ENCODE peak calls at places on chromosomes 1 and 21, in six cellular contexts. S, H, Y, L, K and V are unnamed samples.

GRCh38 chr1:44611866-44612265 is 62.4 kb downstream of the TMEM53 start:
- DNase-seq in S (no peak), H (no peak), Y (no peak), L (no peak), K (no peak), V (no peak)

GRCh38 chr1:217272385-217272784 is 358.5 kb downstream of the GPATCH2 start:
- DNase-seq in S (no peak), H (no peak), Y (peak), L (no peak), K (no peak), V (no peak)

GRCh38 chr1:93814059-93814794 is 64.8 kb downstream of the DNTTIP2 start:
- DNase-seq in S (no peak), H (peak), Y (peak), L (peak), K (peak), V (peak)

GRCh38 chr1:30778156-30778978 is 20.8 kb upstream of the LAPTM5 start:
- DNase-seq in S (no peak), H (peak), Y (peak), L (no peak), K (no peak), V (peak)

GRCh38 chr21:20822559-20823133 is 175.6 kb upstream of the NCAM2 start:
- DNase-seq in S (no peak), H (no peak), Y (no peak), L (no peak), K (no peak), V (no peak)

GRCh38 chr1:151948506-151948905 is 39.2 kb upstream of the THEM4 start:
- DNase-seq in S (no peak), H (no peak), Y (no peak), L (no peak), K (no peak), V (no peak)

GRCh38 chr1:200323856-200324400 is 85.9 kb downstream of the ZNF281 start:
- DNase-seq in S (no peak), H (no peak), Y (peak), L (no peak), K (no peak), V (no peak)

GRCh38 chr1:201488817-201489581 is 17.9 kb downstream of the CSRP1 start:
- DNase-seq in S (peak), H (no peak), Y (peak), L (no peak), K (peak), V (no peak)

GRCh38 chr1:226979115-226979516 is 39.0 kb downstream of the COQ8A start:
- DNase-seq in S (no peak), H (no peak), Y (no peak), L (no peak), K (no peak), V (no peak)

GRCh38 chr1:36157973-36158826 is 2.2 kb downstream of the MAP7D1 start:
- DNase-seq in S (no peak), H (no peak), Y (no peak), L (no peak), K (no peak), V (no peak)

GRCh38 chr1:90579212-90579802 is 137.8 kb downstream of the BARHL2 start:
- DNase-seq in S (no peak), H (no peak), Y (peak), L (no peak), K (no peak), V (no peak)

GRCh38 chr1:247079141-247079874 is 697 bp upstream of the ZNF670 start:
- DNase-seq in S (no peak), H (no peak), Y (no peak), L (no peak), K (no peak), V (no peak)

GRCh38 chr1:145961425-145962156 is 2.8 kb downstream of the ANKRD34A start:
- DNase-seq in S (peak), H (peak), Y (peak), L (peak), K (peak), V (no peak)

GRCh38 chr1:152313319-152313801 is 11.7 kb downstream of the FLG start:
- DNase-seq in S (peak), H (no peak), Y (no peak), L (no peak), K (no peak), V (no peak)

GRCh38 chr21:39314155-39315027 is 959 bp upstream of the BRWD1 start:
- DNase-seq in S (no peak), H (peak), Y (peak), L (peak), K (peak), V (peak)

GRCh38 chr1:203135636-203136305 is 8.2 kb downstream of the ADORA1 start:
- DNase-seq in S (no peak), H (no peak), Y (no peak), L (no peak), K (no peak), V (no peak)

GRCh38 chr1:6025269-6026094 is 20.2 kb upstream of the KCNAB2 start:
- DNase-seq in S (peak), H (no peak), Y (no peak), L (no peak), K (no peak), V (no peak)

GRCh38 chr1:48214820-48215219 is 7.7 kb upstream of the SLC5A9 start:
- DNase-seq in S (no peak), H (peak), Y (no peak), L (no peak), K (no peak), V (peak)

GRCh38 chr1:172470149-172470548 is 26.3 kb upstream of the PIGC start:
- DNase-seq in S (no peak), H (no peak), Y (no peak), L (no peak), K (no peak), V (no peak)

GRCh38 chr1:79928901-79929300 is 922.4 kb upstream of the ADGRL4 start:
- DNase-seq in S (no peak), H (no peak), Y (no peak), L (no peak), K (no peak), V (no peak)

GRCh38 chr1:64841330-64842065 is 96.6 kb downstream of the RAVER2 start:
- DNase-seq in S (no peak), H (no peak), Y (no peak), L (no peak), K (no peak), V (no peak)

GRCh38 chr1:197400522-197400902 is 132.5 kb downstream of the CRB1 start:
- DNase-seq in S (no peak), H (no peak), Y (no peak), L (no peak), K (no peak), V (no peak)

GRCh38 chr1:10456661-10457060 is 6.8 kb downstream of the CORT start:
- DNase-seq in S (no peak), H (no peak), Y (no peak), L (no peak), K (no peak), V (no peak)

GRCh38 chr1:31931241-31932225 is 6.6 kb downstream of the PTP4A2 start:
- DNase-seq in S (no peak), H (no peak), Y (peak), L (no peak), K (no peak), V (no peak)

GRCh38 chr1:59477286-59477685 is 180.4 kb downstream of the FGGY start:
- DNase-seq in S (no peak), H (no peak), Y (no peak), L (no peak), K (no peak), V (no peak)

GRCh38 chr1:243495442-243496172 is 239.8 kb downstream of the SDCCAG8 start:
- DNase-seq in S (no peak), H (no peak), Y (peak), L (no peak), K (no peak), V (no peak)

GRCh38 chr1:6783956-6784559 is 1.2 kb upstream of the CAMTA1 start:
- DNase-seq in S (no peak), H (no peak), Y (no peak), L (no peak), K (no peak), V (no peak)

GRCh38 chr1:3169621-3170356 is 100.8 kb downstream of the PRDM16 start:
- DNase-seq in S (no peak), H (no peak), Y (no peak), L (no peak), K (no peak), V (peak)

GRCh38 chr1:27719286-27720251 is 6.2 kb upstream of the FAM76A start:
- DNase-seq in S (no peak), H (no peak), Y (peak), L (no peak), K (no peak), V (no peak)

GRCh38 chr21:15557925-15558324 is 171.9 kb upstream of the USP25 start:
- DNase-seq in S (no peak), H (no peak), Y (no peak), L (no peak), K (no peak), V (no peak)

GRCh38 chr1:154567386-154568164 is at the start of gene CHRNB2:
- DNase-seq in S (peak), H (peak), Y (peak), L (no peak), K (peak), V (peak)
- H3K4me3 ChIP-seq in S (no peak), H (no peak), Y (peak), L (peak), K (no peak), V (peak)

GRCh38 chr1:167554028-167554779 is 642 bp upstream of the CREG1 start:
- DNase-seq in S (no peak), H (no peak), Y (no peak), L (no peak), K (no peak), V (no peak)
- H3K27ac ChIP-seq in S (peak), H (peak), Y (peak), L (peak), K (peak), V (peak)

GRCh38 chr1:16162163-16162822 is 6.4 kb upstream of the EPHA2 start:
- DNase-seq in S (no peak), H (peak), Y (no peak), L (no peak), K (no peak), V (peak)
- H3K4me3 ChIP-seq in S (no peak), H (no peak), Y (no peak), L (no peak), K (no peak), V (no peak)

GRCh38 chr21:32382108-32382601 is 10.7 kb downstream of the URB1 start:
- DNase-seq in S (no peak), H (no peak), Y (no peak), L (no peak), K (no peak), V (no peak)
- H3K27ac ChIP-seq in S (no peak), H (no peak), Y (peak), L (no peak), K (peak), V (no peak)

GRCh38 chr1:211825990-211826389 is 4.6 kb downstream of the LPGAT1 start:
- DNase-seq in S (no peak), H (no peak), Y (peak), L (no peak), K (no peak), V (no peak)

GRCh38 chr1:211830055-211830329 is 571 bp downstream of the LPGAT1 start:
- DNase-seq in S (no peak), H (no peak), Y (no peak), L (no peak), K (no peak), V (no peak)

GRCh38 chr1:211830330-211831142 is at the start of gene LPGAT1:
- DNase-seq in S (peak), H (peak), Y (peak), L (peak), K (peak), V (peak)

GRCh38 chr1:211829343-211830054 is 1.1 kb downstream of the LPGAT1 start:
- DNase-seq in S (no peak), H (peak), Y (peak), L (no peak), K (peak), V (no peak)

GRCh38 chr1:211828584-211829342 is 1.8 kb downstream of the LPGAT1 start:
- DNase-seq in S (no peak), H (no peak), Y (no peak), L (no peak), K (no peak), V (no peak)
- H3K4me3 ChIP-seq in S (peak), H (peak), Y (peak), L (peak), K (peak), V (peak)

DNA sequence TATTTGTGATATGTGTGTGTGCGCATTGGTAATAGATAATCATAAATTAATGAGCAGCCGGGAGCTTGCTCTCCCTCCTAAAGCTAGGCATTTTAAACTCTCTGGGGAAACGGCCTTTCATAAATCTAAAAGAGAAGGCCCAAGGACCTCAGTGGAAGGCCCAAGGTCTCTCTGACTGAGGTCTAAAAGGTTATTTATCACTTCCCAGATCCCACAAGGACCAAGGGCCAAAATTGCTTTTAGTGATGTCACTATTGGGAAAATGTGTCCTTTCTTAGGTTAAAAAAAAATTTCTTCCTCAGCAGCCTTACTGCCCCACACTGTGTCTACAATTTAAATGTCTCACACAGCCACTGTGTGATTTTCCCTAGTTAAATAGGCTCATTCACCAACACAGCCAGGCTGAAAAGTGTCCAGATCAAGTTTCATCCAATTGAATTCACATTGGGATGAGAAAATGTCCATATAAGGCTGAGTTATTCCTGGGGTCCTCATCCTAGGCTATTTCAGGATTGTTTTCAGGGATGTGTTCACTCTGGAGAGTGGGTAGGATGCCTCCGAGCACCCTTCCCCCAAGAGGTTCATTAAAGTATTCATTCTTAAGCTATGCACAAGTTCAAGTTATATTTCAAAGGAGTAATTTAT is 46.1 kb downstream of the SLC44A3 start:
- DNase-seq in S (no peak), H (no peak), Y (peak), L (no peak), K (no peak), V (no peak)
- H3K27ac ChIP-seq in S (no peak), H (peak), Y (peak), L (peak), K (peak), V (peak)

GRCh38 chr1:212979340-212980122 is 29.2 kb downstream of the VASH2 start:
- DNase-seq in S (no peak), H (no peak), Y (no peak), L (peak), K (no peak), V (no peak)
- H3K4me3 ChIP-seq in S (no peak), H (no peak), Y (no peak), L (no peak), K (no peak), V (no peak)

GRCh38 chr1:220791959-220792358 is 5.2 kb downstream of the MTARC1 start:
- DNase-seq in S (no peak), H (no peak), Y (no peak), L (peak), K (peak), V (no peak)
- H3K27ac ChIP-seq in S (peak), H (no peak), Y (no peak), L (peak), K (peak), V (no peak)

GRCh38 chr1:77757066-77757584 is 2.5 kb downstream of the USP33 start:
- DNase-seq in S (no peak), H (no peak), Y (no peak), L (no peak), K (no peak), V (no peak)
- H3K4me3 ChIP-seq in S (no peak), H (no peak), Y (peak), L (no peak), K (no peak), V (no peak)

GRCh38 chr1:39694026-39694425 is 2.8 kb upstream of the HPCAL4 start:
- DNase-seq in S (no peak), H (no peak), Y (no peak), L (no peak), K (no peak), V (no peak)

GRCh38 chr1:39696448-39696847 is 5.2 kb upstream of the HPCAL4 start:
- DNase-seq in S (no peak), H (no peak), Y (no peak), L (no peak), K (no peak), V (no peak)

GRCh38 chr1:39691383-39692151 is at the start of gene HPCAL4:
- DNase-seq in S (peak), H (peak), Y (peak), L (peak), K (peak), V (peak)

GRCh38 chr1:39692152-39693064 is 1.2 kb upstream of the HPCAL4 start:
- DNase-seq in S (peak), H (no peak), Y (no peak), L (no peak), K (no peak), V (peak)

GRCh38 chr1:39695011-39695410 is 3.8 kb upstream of the HPCAL4 start:
- DNase-seq in S (no peak), H (no peak), Y (peak), L (no peak), K (no peak), V (no peak)
- H3K27ac ChIP-seq in S (no peak), H (no peak), Y (no peak), L (no peak), K (no peak), V (no peak)